ENCODE peak calls at places on chromosomes 3 and 15, in seven cellular contexts. K is transverse colon, Z is ovary, M is mesenchymal stem cell, P is lung, S is thoracic aorta, J is mammary epithelial cell. U is an unnamed sample.

GRCh38 chr15:62444104-62445027 is 279.3 kb upstream of the C2CD4B start:
- DNase-seq in K (no peak), Z (no peak), M (peak), P (no peak), S (peak), J (peak), U (peak)

GRCh38 chr3:42369304-42369703 is 41.1 kb downstream of the LYZL4 start:
- DNase-seq in K (peak), Z (no peak), M (no peak), P (no peak), S (no peak), J (no peak), U (peak)

GRCh38 chr3:193488741-193489140 is 66.0 kb downstream of the ATP13A4 start:
- DNase-seq in K (no peak), Z (no peak), M (no peak), P (no peak), S (no peak), J (no peak), U (no peak)

GRCh38 chr3:128804817-128805166 is 74.6 kb upstream of the ACAD9 start:
- DNase-seq in K (no peak), Z (no peak), M (no peak), P (no peak), S (no peak), J (no peak), U (no peak)

GRCh38 chr3:156675744-156676466 is 1.5 kb downstream of the TIPARP start:
- DNase-seq in K (peak), Z (peak), M (peak), P (peak), S (peak), J (peak), U (peak)

GRCh38 chr3:16136042-16136441 is 38.4 kb upstream of the GALNT15 start:
- DNase-seq in K (no peak), Z (no peak), M (no peak), P (no peak), S (no peak), J (no peak), U (no peak)

GRCh38 chr3:150300376-150300775 is 107.7 kb upstream of the TSC22D2 start:
- DNase-seq in K (no peak), Z (no peak), M (no peak), P (no peak), S (no peak), J (peak), U (no peak)

GRCh38 chr3:10122724-10123123 is 7.2 kb downstream of the BRK1 start:
- DNase-seq in K (no peak), Z (no peak), M (no peak), P (no peak), S (no peak), J (no peak), U (no peak)

GRCh38 chr3:33392703-33393125 is 47.5 kb downstream of the UBP1 start:
- DNase-seq in K (no peak), Z (no peak), M (peak), P (no peak), S (peak), J (peak), U (no peak)

GRCh38 chr3:58839187-58839586 is 172.6 kb upstream of the FAM3D start:
- DNase-seq in K (no peak), Z (no peak), M (no peak), P (no peak), S (no peak), J (no peak), U (no peak)

GRCh38 chr3:59607628-59608027 is 557.8 kb upstream of the CFAP20DC start:
- DNase-seq in K (no peak), Z (no peak), M (peak), P (no peak), S (no peak), J (no peak), U (no peak)

GRCh38 chr3:23806322-23807160 is 786 bp downstream of the UBE2E1 start:
- DNase-seq in K (peak), Z (peak), M (peak), P (peak), S (no peak), J (no peak), U (peak)

GRCh38 chr3:151155409-151156128 is 47.4 kb downstream of the GPR171 start:
- DNase-seq in K (no peak), Z (no peak), M (no peak), P (no peak), S (no peak), J (no peak), U (no peak)

GRCh38 chr3:38251197-38251596 is 14.4 kb upstream of the SLC22A13 start:
- DNase-seq in K (no peak), Z (no peak), M (no peak), P (no peak), S (no peak), J (no peak), U (no peak)

GRCh38 chr3:62128028-62128427 is 245.3 kb downstream of the FEZF2 start:
- DNase-seq in K (no peak), Z (no peak), M (no peak), P (peak), S (no peak), J (no peak), U (no peak)

GRCh38 chr15:66993874-66994696 is 71.3 kb upstream of the SMAD3 start:
- DNase-seq in K (no peak), Z (no peak), M (no peak), P (no peak), S (no peak), J (no peak), U (no peak)
- H3K27ac ChIP-seq in K (no peak), Z (no peak), M (no peak), P (no peak), S (no peak), J (no peak), U (no peak)

DNA sequence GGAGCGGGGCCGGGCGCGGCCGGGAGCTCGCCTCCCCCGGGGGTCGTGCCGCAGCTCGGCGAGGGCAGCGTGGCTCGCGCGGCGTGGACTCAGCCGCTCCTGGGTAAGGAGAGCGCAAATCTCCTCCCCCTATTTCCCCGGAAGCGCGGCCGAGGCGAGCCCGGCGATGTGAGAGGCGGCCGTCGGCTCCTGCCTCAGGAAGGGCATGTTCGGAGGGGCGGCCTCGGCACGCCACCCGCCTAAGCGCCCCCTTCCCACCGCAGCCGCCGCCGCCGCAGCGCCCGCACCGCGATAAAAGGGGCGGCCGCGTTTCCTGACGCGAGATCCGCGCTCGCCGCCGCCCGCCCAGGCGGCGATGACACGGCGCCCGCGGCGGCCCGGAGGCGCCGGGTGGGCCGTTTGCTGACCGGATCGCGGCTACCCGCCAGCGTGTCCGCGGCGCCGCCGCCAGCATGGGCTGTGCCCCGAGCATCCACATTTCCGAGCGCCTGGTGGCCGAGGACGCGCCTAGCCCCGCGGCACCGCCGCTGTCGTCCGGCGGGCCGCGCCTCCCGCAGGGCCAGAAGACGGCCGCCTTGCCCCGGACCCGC is at the start of gene PDE8A:
- DNase-seq in K (peak), Z (peak), M (peak), P (no peak), S (no peak), J (peak), U (peak)
- H3K4me3 ChIP-seq in K (peak), Z (peak), M (peak), P (peak), S (peak), J (peak), U (peak)

GRCh38 chr15:96701876-96702275 is 371.4 kb downstream of the NR2F2 start:
- DNase-seq in K (no peak), Z (no peak), M (no peak), P (no peak), S (no peak), J (no peak), U (no peak)
- H3K27ac ChIP-seq in K (no peak), Z (no peak), M (no peak), P (no peak), S (no peak), J (no peak), U (no peak)

GRCh38 chr3:186787642-186788481 is 4.5 kb downstream of the EIF4A2 start:
- DNase-seq in K (no peak), Z (no peak), M (no peak), P (no peak), S (no peak), J (no peak), U (no peak)
- H3K4me3 ChIP-seq in K (no peak), Z (no peak), M (peak), P (no peak), S (no peak), J (peak), U (no peak)

GRCh38 chr15:52498700-52499099 is 30.0 kb downstream of the MYO5A start:
- DNase-seq in K (no peak), Z (no peak), M (no peak), P (no peak), S (no peak), J (no peak), U (no peak)

GRCh38 chr15:52493968-52494367 is 34.7 kb downstream of the MYO5A start:
- DNase-seq in K (no peak), Z (no peak), M (no peak), P (no peak), S (no peak), J (no peak), U (no peak)

GRCh38 chr15:52496776-52497470 is 31.8 kb downstream of the MYO5A start:
- DNase-seq in K (no peak), Z (no peak), M (peak), P (no peak), S (no peak), J (peak), U (no peak)

GRCh38 chr15:52499506-52499905 is 29.2 kb downstream of the MYO5A start:
- DNase-seq in K (no peak), Z (no peak), M (no peak), P (no peak), S (no peak), J (no peak), U (no peak)

GRCh38 chr15:52496175-52496574 is 32.5 kb downstream of the MYO5A start:
- DNase-seq in K (no peak), Z (no peak), M (no peak), P (no peak), S (no peak), J (no peak), U (no peak)
- H3K27ac ChIP-seq in K (no peak), Z (no peak), M (no peak), P (no peak), S (no peak), J (peak), U (no peak)

GRCh38 chr3:196643201-196643749 is 3.8 kb downstream of the NRROS start:
- DNase-seq in K (peak), Z (no peak), M (no peak), P (no peak), S (no peak), J (no peak), U (peak)
- H3K4me3 ChIP-seq in K (no peak), Z (no peak), M (no peak), P (no peak), S (no peak), J (no peak), U (no peak)